ENCODE peak calls at places on chromosomes 4 and X, in four cellular contexts. One of them, this sample, is unnamed.

GRCh38 chr4:128310266-128310697 is 22.7 kb upstream of the PGRMC2 start:
- DNase-seq in iPS DF 6.9: no peak
- DNase-seq in mucosa of descending colon: peak; percentile 48
- DNase-seq in ovary: no peak
- DNase-seq in this sample: peak; percentile 43

GRCh38 chrX:42524374-42524773 is 253.6 kb downstream of the PPP1R2C start:
- DNase-seq in iPS DF 6.9: no peak
- DNase-seq in mucosa of descending colon: no peak
- DNase-seq in ovary: no peak
- DNase-seq in this sample: no peak

GRCh38 chr4:102500371-102501175 is 586 bp upstream of the NFKB1 start:
- DNase-seq in iPS DF 6.9: no peak
- DNase-seq in mucosa of descending colon: peak; percentile 79
- DNase-seq in ovary: peak; percentile 81
- DNase-seq in this sample: peak; percentile 69

GRCh38 chrX:139559383-139560042 is 29.0 kb downstream of the F9 start:
- DNase-seq in iPS DF 6.9: peak; percentile 29
- DNase-seq in mucosa of descending colon: no peak
- DNase-seq in ovary: no peak
- DNase-seq in this sample: no peak

GRCh38 chrX:153793291-153793690 is 884 bp downstream of the IDH3G start:
- DNase-seq in iPS DF 6.9: no peak
- DNase-seq in mucosa of descending colon: no peak
- DNase-seq in ovary: no peak
- DNase-seq in this sample: no peak

GRCh38 chr4:182752158-182752910 is 164.9 kb downstream of the DCTD start:
- DNase-seq in iPS DF 6.9: no peak
- DNase-seq in mucosa of descending colon: no peak
- DNase-seq in ovary: no peak
- DNase-seq in this sample: no peak

GRCh38 chr4:84887824-84888223 is 78.7 kb downstream of the WDFY3 start:
- DNase-seq in iPS DF 6.9: no peak
- DNase-seq in mucosa of descending colon: no peak
- DNase-seq in ovary: no peak
- DNase-seq in this sample: no peak

GRCh38 chr4:80058740-80059139 is 14.3 kb downstream of the ANTXR2 start:
- DNase-seq in iPS DF 6.9: no peak
- DNase-seq in mucosa of descending colon: no peak
- DNase-seq in ovary: no peak
- DNase-seq in this sample: no peak

GRCh38 chr4:78776729-78777555 is 792 bp downstream of the BMP2K start:
- DNase-seq in iPS DF 6.9: no peak
- DNase-seq in mucosa of descending colon: peak; percentile 79
- DNase-seq in ovary: no peak
- DNase-seq in this sample: peak; percentile 85

GRCh38 chrX:130130990-130131389 is 20.7 kb upstream of the ELF4 start:
- DNase-seq in iPS DF 6.9: no peak
- DNase-seq in mucosa of descending colon: no peak
- DNase-seq in ovary: no peak
- DNase-seq in this sample: no peak

GRCh38 chr4:81648576-81649272 is 177.0 kb upstream of the RASGEF1B start:
- DNase-seq in iPS DF 6.9: no peak
- DNase-seq in mucosa of descending colon: no peak
- DNase-seq in ovary: no peak
- DNase-seq in this sample: no peak

GRCh38 chrX:47854474-47854873 is 17.8 kb downstream of the ZNF81 start:
- DNase-seq in iPS DF 6.9: peak; percentile 11
- DNase-seq in mucosa of descending colon: no peak
- DNase-seq in ovary: peak; percentile 49
- DNase-seq in this sample: no peak

GRCh38 chr4:18445110-18445509 is 423.6 kb upstream of the LCORL start:
- DNase-seq in iPS DF 6.9: no peak
- DNase-seq in mucosa of descending colon: no peak
- DNase-seq in ovary: no peak
- DNase-seq in this sample: no peak

GRCh38 chrX:39431893-39432292 is 630.6 kb downstream of the MID1IP1 start:
- DNase-seq in iPS DF 6.9: no peak
- DNase-seq in mucosa of descending colon: no peak
- DNase-seq in ovary: no peak
- DNase-seq in this sample: no peak

GRCh38 chrX:117987376-117987775 is 129.2 kb downstream of the KLHL13 start:
- DNase-seq in iPS DF 6.9: no peak
- DNase-seq in mucosa of descending colon: no peak
- DNase-seq in ovary: no peak
- DNase-seq in this sample: no peak

GRCh38 chr4:26372525-26373172 is 51.8 kb downstream of the RBPJ start:
- DNase-seq in iPS DF 6.9: no peak
- DNase-seq in mucosa of descending colon: no peak
- DNase-seq in ovary: no peak
- DNase-seq in this sample: no peak

GRCh38 chr4:2352729-2353221 is 65.7 kb downstream of the ZFYVE28 start:
- DNase-seq in iPS DF 6.9: no peak
- DNase-seq in mucosa of descending colon: peak; percentile 27
- DNase-seq in ovary: peak; percentile 15
- DNase-seq in this sample: no peak

GRCh38 chrX:51420610-51421009 is 75.8 kb downstream of the NUDT11 start:
- DNase-seq in iPS DF 6.9: no peak
- DNase-seq in mucosa of descending colon: no peak
- DNase-seq in ovary: no peak
- DNase-seq in this sample: no peak

GRCh38 chr4:24857996-24858395 is 54.8 kb downstream of the CCDC149 start:
- DNase-seq in iPS DF 6.9: no peak
- DNase-seq in mucosa of descending colon: no peak
- DNase-seq in ovary: no peak
- DNase-seq in this sample: no peak

GRCh38 chrX:39492495-39493162 is 605.1 kb downstream of the BCOR start:
- DNase-seq in iPS DF 6.9: no peak
- DNase-seq in mucosa of descending colon: no peak
- DNase-seq in ovary: peak; percentile 64
- DNase-seq in this sample: no peak

GRCh38 chrX:107628662-107629532 is 587 bp downstream of the PRPS1 start:
- DNase-seq in iPS DF 6.9: no peak
- DNase-seq in mucosa of descending colon: no peak
- DNase-seq in ovary: peak; percentile 45
- DNase-seq in this sample: no peak

GRCh38 chr4:110589297-110589696 is 33.6 kb downstream of the PITX2 start:
- DNase-seq in iPS DF 6.9: no peak
- DNase-seq in mucosa of descending colon: no peak
- DNase-seq in ovary: no peak
- DNase-seq in this sample: no peak

GRCh38 chr4:1041936-1042330 is 30.5 kb downstream of the FGFRL1 start:
- DNase-seq in iPS DF 6.9: no peak
- DNase-seq in mucosa of descending colon: peak; percentile 48
- DNase-seq in ovary: peak; percentile 43
- DNase-seq in this sample: no peak
- H3K4me1 ChIP-seq in iPS DF 6.9: peaks cover 12% of the 10 kb centered on the region
- H3K4me1 ChIP-seq in mucosa of descending colon: peaks cover 20% of the 10 kb centered on the region
- H3K4me1 ChIP-seq in ovary: peaks cover 32% of the 10 kb centered on the region
- H3K4me1 ChIP-seq in this sample: peaks cover 5% of the 10 kb centered on the region

GRCh38 chr4:184451726-184452125 is 22.6 kb downstream of the IRF2 start:
- DNase-seq in iPS DF 6.9: no peak
- DNase-seq in mucosa of descending colon: no peak
- DNase-seq in ovary: no peak
- DNase-seq in this sample: no peak

GRCh38 chr4:184450045-184450444 is 24.3 kb downstream of the IRF2 start:
- DNase-seq in iPS DF 6.9: no peak
- DNase-seq in mucosa of descending colon: no peak
- DNase-seq in ovary: no peak
- DNase-seq in this sample: no peak

GRCh38 chr4:184453402-184454160 is 20.8 kb downstream of the IRF2 start:
- DNase-seq in iPS DF 6.9: no peak
- DNase-seq in mucosa of descending colon: no peak
- DNase-seq in ovary: no peak
- DNase-seq in this sample: no peak

GRCh38 chr4:184448828-184449227 is 25.5 kb downstream of the IRF2 start:
- DNase-seq in iPS DF 6.9: no peak
- DNase-seq in mucosa of descending colon: no peak
- DNase-seq in ovary: peak; percentile 59
- DNase-seq in this sample: no peak

GRCh38 chr4:184450743-184451142 is 23.6 kb downstream of the IRF2 start:
- DNase-seq in iPS DF 6.9: no peak
- DNase-seq in mucosa of descending colon: no peak
- DNase-seq in ovary: no peak
- DNase-seq in this sample: no peak
- H3K4me1 ChIP-seq in iPS DF 6.9: peaks cover 21% of the 10 kb centered on the region
- H3K4me1 ChIP-seq in mucosa of descending colon: peaks cover 32% of the 10 kb centered on the region
- H3K4me1 ChIP-seq in ovary: peaks cover 21% of the 10 kb centered on the region
- H3K4me1 ChIP-seq in this sample: peaks cover 21% of the 10 kb centered on the region

GRCh38 chr4:7046971-7047370 is 3.8 kb downstream of the TADA2B start:
- DNase-seq in iPS DF 6.9: no peak
- DNase-seq in mucosa of descending colon: no peak
- DNase-seq in ovary: no peak
- DNase-seq in this sample: no peak
- H3K4me1 ChIP-seq in iPS DF 6.9: no peaks in the 10 kb centered on the region
- H3K4me1 ChIP-seq in mucosa of descending colon: peaks cover 22% of the 10 kb centered on the region
- H3K4me1 ChIP-seq in ovary: peaks cover 35% of the 10 kb centered on the region
- H3K4me1 ChIP-seq in this sample: peaks cover 40% of the 10 kb centered on the region

GRCh38 chr4:112514449-112515277 is 1.3 kb downstream of the NEUROG2 start:
- DNase-seq in iPS DF 6.9: no peak
- DNase-seq in mucosa of descending colon: no peak
- DNase-seq in ovary: no peak
- DNase-seq in this sample: peak; percentile 73
- H3K4me1 ChIP-seq in iPS DF 6.9: peaks cover 11% of the 10 kb centered on the region
- H3K4me1 ChIP-seq in mucosa of descending colon: peaks cover 30% of the 10 kb centered on the region
- H3K4me1 ChIP-seq in ovary: peaks cover 11% of the 10 kb centered on the region
- H3K4me1 ChIP-seq in this sample: peaks cover 4% of the 10 kb centered on the region

DNA sequence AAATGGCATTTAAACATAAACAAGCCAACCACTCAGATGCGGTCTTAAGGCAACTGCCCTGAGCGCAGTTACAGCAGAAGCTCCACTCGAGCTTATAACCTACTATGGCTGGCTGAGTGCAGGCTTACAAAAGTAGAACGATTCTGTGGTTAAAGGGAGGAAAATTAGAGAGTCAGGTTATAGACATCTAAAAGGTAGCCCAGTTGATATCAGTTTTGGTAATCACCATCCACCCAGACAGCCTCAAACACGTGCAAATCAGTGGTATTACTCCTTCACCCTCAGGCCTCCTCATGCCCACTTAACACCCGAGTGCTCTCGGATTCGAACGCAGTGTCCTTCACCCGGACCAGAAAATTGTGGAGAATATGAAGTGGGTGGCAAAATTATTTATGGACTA is 3.1 kb downstream of the LEF1 start:
- DNase-seq in iPS DF 6.9: no peak
- DNase-seq in mucosa of descending colon: no peak
- DNase-seq in ovary: no peak
- DNase-seq in this sample: no peak
- H3K4me1 ChIP-seq in iPS DF 6.9: peaks cover 2% of the 10 kb centered on the region
- H3K4me1 ChIP-seq in mucosa of descending colon: peaks cover 20% of the 10 kb centered on the region
- H3K4me1 ChIP-seq in ovary: peaks cover 10% of the 10 kb centered on the region
- H3K4me1 ChIP-seq in this sample: no peaks in the 10 kb centered on the region

DNA sequence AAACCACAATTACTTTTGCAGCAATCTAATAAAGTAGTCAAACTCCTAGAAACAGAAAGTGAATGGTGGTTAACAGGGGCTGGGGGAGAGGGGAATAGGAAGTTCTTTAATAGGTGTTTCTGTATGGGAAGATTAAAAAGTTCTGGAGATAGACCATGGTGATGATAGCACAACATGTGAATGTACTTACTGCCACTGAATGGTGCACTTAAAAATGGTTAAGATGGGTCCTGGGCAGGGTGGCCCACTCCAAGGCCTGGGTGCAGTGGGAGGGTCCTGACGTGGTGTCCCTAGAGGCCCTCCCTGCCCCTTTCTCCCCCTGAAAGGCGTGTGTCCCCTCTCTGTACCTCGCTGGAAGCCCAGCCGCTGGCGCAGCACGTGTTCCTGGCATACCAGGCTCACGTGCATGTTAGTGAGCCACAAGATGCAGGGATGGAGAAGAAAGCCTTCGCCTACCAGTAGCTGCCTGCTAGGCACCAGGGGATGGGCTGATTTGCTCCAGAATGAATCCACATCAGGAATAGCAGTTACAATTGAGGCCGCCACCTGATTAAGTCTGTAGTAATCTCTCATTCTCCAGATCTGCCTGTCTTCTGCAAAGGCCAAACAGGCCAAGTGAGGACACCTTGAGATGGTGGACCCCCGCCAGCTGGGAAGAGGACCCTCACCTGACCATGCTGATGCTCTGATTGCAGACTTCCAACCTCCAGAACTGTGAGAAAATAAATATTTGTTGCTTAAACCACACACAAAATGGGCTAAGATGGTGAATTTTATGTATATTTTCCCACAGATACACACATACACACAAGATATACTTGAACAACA is 67.5 kb downstream of the COQ2 start:
- DNase-seq in iPS DF 6.9: no peak
- DNase-seq in mucosa of descending colon: peak; percentile 55
- DNase-seq in ovary: no peak
- DNase-seq in this sample: no peak
- H3K4me1 ChIP-seq in iPS DF 6.9: no peaks in the 10 kb centered on the region
- H3K4me1 ChIP-seq in mucosa of descending colon: peaks cover 8% of the 10 kb centered on the region
- H3K4me1 ChIP-seq in ovary: peaks cover 4% of the 10 kb centered on the region
- H3K4me1 ChIP-seq in this sample: no peaks in the 10 kb centered on the region

GRCh38 chr4:158823461-158823873 is 54.6 kb downstream of the FNIP2 start:
- DNase-seq in iPS DF 6.9: no peak
- DNase-seq in mucosa of descending colon: no peak
- DNase-seq in ovary: no peak
- DNase-seq in this sample: no peak
- H3K4me1 ChIP-seq in iPS DF 6.9: no peaks in the 10 kb centered on the region
- H3K4me1 ChIP-seq in mucosa of descending colon: peaks cover 77% of the 10 kb centered on the region
- H3K4me1 ChIP-seq in ovary: peaks cover 2% of the 10 kb centered on the region
- H3K4me1 ChIP-seq in this sample: peaks cover 92% of the 10 kb centered on the region

This sample was measured in pancreas.